ENCODE peak calls at places on chromosome 15, in five cellular contexts. T is sigmoid colon, C is spleen, V is breast epithelium, G is esophagus muscularis mucosa. S is an unnamed sample. For H3K4me1, the result is how much of the 10 kb centered on the place peaks cover.

GRCh38 chr15:22974745-22975144 is 5.4 kb downstream of the CYFIP1 start:
- DNase-seq in T (peak), C (peak), V (no peak), G (no peak), S (no peak)

GRCh38 chr15:75350601-75351331 is 3.9 kb downstream of the NEIL1 start:
- DNase-seq in T (no peak), C (no peak), V (no peak), G (no peak), S (no peak)

GRCh38 chr15:94670436-94671034 is 439.2 kb downstream of the MCTP2 start:
- DNase-seq in T (no peak), C (no peak), V (no peak), G (no peak), S (no peak)

GRCh38 chr15:58873267-58873666 is 60.2 kb downstream of the SLTM start:
- DNase-seq in T (no peak), C (no peak), V (no peak), G (no peak), S (no peak)

GRCh38 chr15:69660658-69661405 is 208.2 kb downstream of the RPLP1 start:
- DNase-seq in T (no peak), C (no peak), V (no peak), G (no peak), S (no peak)

GRCh38 chr15:23477920-23478319 is 30.9 kb upstream of the GOLGA6L2 start:
- DNase-seq in T (no peak), C (no peak), V (no peak), G (no peak), S (no peak)

GRCh38 chr15:71278989-71279756 is 163.9 kb downstream of the THSD4 start:
- DNase-seq in T (peak), C (no peak), V (peak), G (peak), S (no peak)

GRCh38 chr15:40925863-40926658 is 3.1 kb upstream of the DLL4 start:
- DNase-seq in T (no peak), C (peak), V (no peak), G (no peak), S (no peak)

GRCh38 chr15:23420806-23421575 is 26.1 kb downstream of the GOLGA6L2 start:
- DNase-seq in T (peak), C (no peak), V (no peak), G (no peak), S (no peak)

GRCh38 chr15:85782112-85782511 is 12.6 kb downstream of the KLHL25 start:
- DNase-seq in T (no peak), C (no peak), V (no peak), G (no peak), S (no peak)

GRCh38 chr15:85781099-85781498 is 13.6 kb downstream of the KLHL25 start:
- DNase-seq in T (no peak), C (no peak), V (no peak), G (no peak), S (no peak)

GRCh38 chr15:85777291-85778106 is 17.2 kb downstream of the KLHL25 start:
- DNase-seq in T (no peak), C (no peak), V (no peak), G (no peak), S (no peak)

GRCh38 chr15:85780586-85780985 is 14.1 kb downstream of the KLHL25 start:
- DNase-seq in T (no peak), C (no peak), V (no peak), G (no peak), S (no peak)

DNA sequence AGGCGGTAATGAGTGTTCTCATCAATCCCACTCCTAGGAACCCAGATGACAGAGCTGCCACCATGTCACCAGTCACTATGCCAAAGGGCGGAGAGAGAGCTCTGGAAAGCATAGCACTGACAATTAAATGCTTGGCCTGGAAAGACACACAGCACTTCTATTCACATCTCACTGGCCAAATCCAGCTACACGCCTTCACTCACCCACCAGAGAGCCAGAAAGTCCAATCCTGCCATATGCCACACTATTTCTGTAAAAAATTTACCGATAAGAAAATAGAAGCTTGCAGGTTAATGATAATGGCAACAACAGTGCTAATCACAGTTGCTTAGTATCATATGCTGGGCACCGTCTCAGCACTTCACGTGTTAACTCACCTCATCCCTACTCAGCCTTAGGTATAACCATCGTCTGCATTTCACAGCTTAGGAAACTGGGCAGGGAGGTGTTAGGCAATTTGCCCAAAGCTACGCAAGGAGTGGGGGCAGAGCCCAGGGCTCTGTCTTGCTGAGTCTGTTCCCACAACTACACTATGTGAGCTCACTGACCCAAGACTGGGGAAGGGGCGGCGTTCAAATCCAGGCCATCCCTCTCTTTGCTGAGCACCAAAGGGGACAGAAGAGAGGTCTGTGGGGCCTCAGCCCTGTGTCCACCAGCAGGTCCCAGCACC is 16.5 kb downstream of the KLHL25 start:
- DNase-seq in T (no peak), C (no peak), V (no peak), G (no peak), S (no peak)
- H3K4me1 ChIP-seq in T (under half), C (under half), V (under half), G (under half), S (under half)

DNA sequence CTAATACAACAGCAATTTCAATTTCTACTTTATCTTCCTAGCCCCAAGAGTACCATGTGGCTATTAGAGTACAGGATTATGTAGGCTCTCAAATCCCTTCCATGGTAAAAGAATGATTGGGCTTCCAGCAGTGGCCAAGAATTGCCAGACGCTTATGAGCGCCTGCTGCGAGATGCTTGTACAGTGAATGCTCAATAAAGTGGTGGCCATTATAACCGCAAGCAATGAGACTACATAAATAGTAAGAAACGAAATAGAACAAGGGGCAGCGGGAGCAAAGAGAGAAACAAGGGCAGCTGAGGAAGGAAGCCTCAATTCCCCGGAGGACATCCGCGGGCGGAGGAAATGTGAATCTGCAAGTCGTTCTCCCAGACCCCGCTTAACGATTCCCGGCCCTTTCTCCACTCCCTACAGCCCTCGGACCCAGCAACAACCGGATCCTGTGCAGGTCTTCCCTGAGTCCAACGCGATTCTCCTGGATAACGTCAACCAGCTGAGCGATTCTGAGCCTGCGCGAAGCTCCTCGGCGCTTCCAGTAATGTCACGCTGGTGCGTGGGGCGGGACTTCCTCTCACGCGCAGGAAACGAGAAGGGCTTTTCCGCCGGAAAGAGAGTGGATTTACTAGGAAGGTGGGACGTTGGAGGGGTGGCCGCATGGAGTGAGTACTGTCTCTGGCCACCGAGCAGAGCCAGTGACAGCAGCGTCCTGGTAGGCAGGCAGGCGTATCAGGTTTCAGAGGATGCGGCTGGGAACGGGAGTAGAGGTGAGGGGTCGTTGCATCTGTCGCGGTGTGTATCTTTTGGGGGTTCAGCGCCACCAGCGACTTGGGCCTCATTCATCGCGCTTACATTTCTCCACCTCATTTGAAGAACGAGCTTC is 40.5 kb upstream of the AP3B2 start:
- DNase-seq in T (peak), C (peak), V (peak), G (peak), S (no peak)
- TF ChIP-seq POLR2AphosphoS5 in T (peak), C (peak), V (peak), G (peak), S (peak)

GRCh38 chr15:77160562-77161481 is 89.9 kb upstream of the TSPAN3 start:
- DNase-seq in T (no peak), C (no peak), V (no peak), G (no peak), S (no peak)
- TF ChIP-seq POLR2A in T (no peak), C (no peak), V (no peak), G (no peak), S (no peak)

DNA sequence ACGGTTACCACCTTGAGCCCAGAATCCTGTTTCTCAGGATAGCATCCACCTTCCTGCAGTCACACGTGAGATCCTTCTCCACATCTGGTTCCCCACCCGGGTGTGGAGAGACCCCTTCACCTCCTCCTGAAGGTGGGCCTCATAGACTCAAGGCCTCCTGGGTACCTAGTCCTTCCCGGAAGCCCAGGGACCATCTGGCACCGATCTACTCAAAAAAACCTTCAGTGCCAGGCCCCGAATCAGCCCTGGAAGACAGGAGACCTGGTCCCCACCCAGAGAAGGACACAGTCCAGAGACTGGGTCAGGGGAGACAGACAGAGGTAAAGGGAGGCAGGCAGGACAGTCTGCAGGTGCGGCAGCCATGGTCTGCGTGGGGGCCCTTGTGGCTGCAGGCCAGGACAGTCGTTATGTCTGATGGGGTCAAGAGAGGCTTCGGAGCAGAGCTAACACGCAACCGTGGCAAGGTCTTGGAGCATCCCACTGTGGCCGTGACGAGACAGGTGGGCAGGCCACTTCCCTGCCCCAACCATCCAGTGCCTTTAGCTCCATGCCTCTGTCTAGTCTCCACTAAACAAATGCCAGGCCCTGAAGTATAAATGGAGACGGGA is 112.2 kb upstream of the ABHD17C start:
- DNase-seq in T (peak), C (no peak), V (no peak), G (no peak), S (no peak)
- H3K4me1 ChIP-seq in T (under half), C (under half), V (under half), G (under half), S (under half)

DNA sequence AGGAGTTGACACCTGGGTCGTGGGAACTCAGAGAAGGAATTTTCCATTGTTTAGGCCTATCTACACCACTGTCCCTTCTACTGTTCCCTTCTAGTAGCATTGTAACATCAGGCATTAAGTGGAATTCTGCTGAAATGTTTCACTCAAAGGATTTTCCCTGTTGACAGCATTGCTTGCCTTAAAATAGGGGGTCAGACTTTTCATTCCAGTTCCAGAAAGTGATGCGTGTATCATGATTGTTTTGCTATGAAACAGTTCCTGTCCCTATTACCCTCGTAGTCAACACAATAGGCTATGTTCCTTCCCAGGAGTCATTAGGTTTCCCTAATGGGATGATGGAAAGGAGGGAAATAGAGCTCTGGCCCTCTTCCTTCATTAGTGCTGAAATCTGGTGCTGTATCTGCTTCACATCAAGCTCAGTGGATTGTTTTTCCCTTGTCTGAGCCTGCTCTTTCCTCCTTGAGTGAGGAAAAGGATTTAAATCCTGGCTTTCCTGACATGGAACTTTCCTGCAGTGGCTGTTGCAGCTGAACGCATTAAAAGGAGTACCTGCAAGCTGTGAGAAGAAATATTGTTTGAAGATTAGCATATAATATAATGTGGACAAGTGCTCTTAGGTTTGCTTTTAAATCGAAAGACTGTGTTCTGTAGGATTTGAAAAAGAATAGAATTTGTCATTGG is 195.9 kb downstream of the KLHL25 start:
- DNase-seq in T (no peak), C (no peak), V (no peak), G (no peak), S (no peak)
- TF ChIP-seq POLR2AphosphoS5 in T (no peak), C (no peak), V (no peak), G (peak), S (no peak)

GRCh38 chr15:100902436-100903190 is 16.5 kb upstream of the LRRK1 start:
- DNase-seq in T (peak), C (peak), V (peak), G (peak), S (no peak)
- TF ChIP-seq POLR2A in T (no peak), C (no peak), V (no peak), G (no peak), S (no peak)